ENCODE peak calls at places on chromosomes 3 and 15, in eight cellular contexts. One of them, this sample, is unnamed.

GRCh38 chr3:195892355-195893120 is 15.8 kb downstream of the TNK2 start:
- DNase-seq in coronary artery: no peak
- DNase-seq in natural killer cell: no peak
- DNase-seq in HFFc6: peak
- DNase-seq in H9: no peak
- DNase-seq in fibroblast of lung: peak
- DNase-seq in bronchial epithelial cell: no peak
- DNase-seq in AG10803: peak
- DNase-seq in this sample: no peak

GRCh38 chr3:23644099-23644498 is 161.7 kb upstream of the UBE2E1 start:
- DNase-seq in coronary artery: no peak
- DNase-seq in natural killer cell: no peak
- DNase-seq in HFFc6: no peak
- DNase-seq in H9: no peak
- DNase-seq in fibroblast of lung: no peak
- DNase-seq in bronchial epithelial cell: no peak
- DNase-seq in AG10803: no peak
- DNase-seq in this sample: no peak

GRCh38 chr15:29278436-29279099 is 8.9 kb upstream of the NSMCE3 start:
- DNase-seq in coronary artery: no peak
- DNase-seq in natural killer cell: no peak
- DNase-seq in HFFc6: peak
- DNase-seq in H9: no peak
- DNase-seq in fibroblast of lung: peak
- DNase-seq in bronchial epithelial cell: peak
- DNase-seq in AG10803: peak
- DNase-seq in this sample: no peak

GRCh38 chr15:86892774-86893449 is 813.2 kb downstream of the AGBL1 start:
- DNase-seq in coronary artery: no peak
- DNase-seq in natural killer cell: no peak
- DNase-seq in HFFc6: no peak
- DNase-seq in H9: no peak
- DNase-seq in fibroblast of lung: peak
- DNase-seq in bronchial epithelial cell: peak
- DNase-seq in AG10803: peak
- DNase-seq in this sample: no peak

GRCh38 chr3:193347507-193348501 is 30.7 kb downstream of the ATP13A5 start:
- DNase-seq in coronary artery: no peak
- DNase-seq in natural killer cell: no peak
- DNase-seq in HFFc6: no peak
- DNase-seq in H9: peak
- DNase-seq in fibroblast of lung: no peak
- DNase-seq in bronchial epithelial cell: peak
- DNase-seq in AG10803: no peak
- DNase-seq in this sample: no peak

GRCh38 chr3:128851601-128852000 is 27.8 kb upstream of the ACAD9 start:
- DNase-seq in coronary artery: no peak
- DNase-seq in natural killer cell: no peak
- DNase-seq in HFFc6: no peak
- DNase-seq in H9: no peak
- DNase-seq in fibroblast of lung: no peak
- DNase-seq in bronchial epithelial cell: no peak
- DNase-seq in AG10803: no peak
- DNase-seq in this sample: no peak

GRCh38 chr3:168025076-168025475 is 70.6 kb downstream of the GOLIM4 start:
- DNase-seq in coronary artery: no peak
- DNase-seq in natural killer cell: no peak
- DNase-seq in HFFc6: peak
- DNase-seq in H9: no peak
- DNase-seq in fibroblast of lung: peak
- DNase-seq in bronchial epithelial cell: peak
- DNase-seq in AG10803: peak
- DNase-seq in this sample: no peak

GRCh38 chr3:127780536-127781400 is 41.5 kb downstream of the MGLL start:
- DNase-seq in coronary artery: no peak
- DNase-seq in natural killer cell: no peak
- DNase-seq in HFFc6: no peak
- DNase-seq in H9: no peak
- DNase-seq in fibroblast of lung: no peak
- DNase-seq in bronchial epithelial cell: no peak
- DNase-seq in AG10803: peak
- DNase-seq in this sample: no peak

GRCh38 chr3:171982829-171983228 is 56.5 kb upstream of the FNDC3B start:
- DNase-seq in coronary artery: no peak
- DNase-seq in natural killer cell: no peak
- DNase-seq in HFFc6: peak
- DNase-seq in H9: no peak
- DNase-seq in fibroblast of lung: peak
- DNase-seq in bronchial epithelial cell: peak
- DNase-seq in AG10803: peak
- DNase-seq in this sample: no peak

GRCh38 chr3:171967932-171968678 is 71.3 kb upstream of the FNDC3B start:
- DNase-seq in coronary artery: no peak
- DNase-seq in natural killer cell: no peak
- DNase-seq in HFFc6: peak
- DNase-seq in H9: no peak
- DNase-seq in fibroblast of lung: peak
- DNase-seq in bronchial epithelial cell: no peak
- DNase-seq in AG10803: peak
- DNase-seq in this sample: no peak

GRCh38 chr3:101994386-101994785 is 145.1 kb downstream of the NFKBIZ start:
- DNase-seq in coronary artery: no peak
- DNase-seq in natural killer cell: no peak
- DNase-seq in HFFc6: no peak
- DNase-seq in H9: no peak
- DNase-seq in fibroblast of lung: no peak
- DNase-seq in bronchial epithelial cell: peak
- DNase-seq in AG10803: no peak
- DNase-seq in this sample: no peak

GRCh38 chr15:67783303-67783702 is 42.0 kb upstream of the SKOR1 start:
- DNase-seq in coronary artery: no peak
- DNase-seq in natural killer cell: peak
- DNase-seq in HFFc6: no peak
- DNase-seq in H9: no peak
- DNase-seq in fibroblast of lung: no peak
- DNase-seq in bronchial epithelial cell: no peak
- DNase-seq in AG10803: no peak
- DNase-seq in this sample: no peak

GRCh38 chr15:74417230-74417629 is 16.5 kb downstream of the SEMA7A start:
- DNase-seq in coronary artery: no peak
- DNase-seq in natural killer cell: no peak
- DNase-seq in HFFc6: peak
- DNase-seq in H9: no peak
- DNase-seq in fibroblast of lung: peak
- DNase-seq in bronchial epithelial cell: no peak
- DNase-seq in AG10803: peak
- DNase-seq in this sample: no peak

GRCh38 chr3:31106204-31106603 is 211.7 kb upstream of the GADL1 start:
- DNase-seq in coronary artery: no peak
- DNase-seq in natural killer cell: no peak
- DNase-seq in HFFc6: peak
- DNase-seq in H9: no peak
- DNase-seq in fibroblast of lung: peak
- DNase-seq in bronchial epithelial cell: peak
- DNase-seq in AG10803: peak
- DNase-seq in this sample: no peak

GRCh38 chr15:34292591-34292990 is 45.0 kb downstream of the SLC12A6 start:
- DNase-seq in coronary artery: no peak
- DNase-seq in natural killer cell: no peak
- DNase-seq in HFFc6: no peak
- DNase-seq in H9: no peak
- DNase-seq in fibroblast of lung: no peak
- DNase-seq in bronchial epithelial cell: no peak
- DNase-seq in AG10803: no peak
- DNase-seq in this sample: no peak

GRCh38 chr3:53161820-53162671 is 1.0 kb downstream of the PRKCD start:
- DNase-seq in coronary artery: peak
- DNase-seq in natural killer cell: peak
- DNase-seq in HFFc6: peak
- DNase-seq in H9: peak
- DNase-seq in fibroblast of lung: peak
- DNase-seq in bronchial epithelial cell: peak
- DNase-seq in AG10803: peak
- DNase-seq in this sample: peak

GRCh38 chr15:72229076-72229946 is 1.7 kb downstream of the PKM start:
- DNase-seq in coronary artery: no peak
- DNase-seq in natural killer cell: peak
- DNase-seq in HFFc6: no peak
- DNase-seq in H9: no peak
- DNase-seq in fibroblast of lung: peak
- DNase-seq in bronchial epithelial cell: peak
- DNase-seq in AG10803: peak
- DNase-seq in this sample: no peak

DNA sequence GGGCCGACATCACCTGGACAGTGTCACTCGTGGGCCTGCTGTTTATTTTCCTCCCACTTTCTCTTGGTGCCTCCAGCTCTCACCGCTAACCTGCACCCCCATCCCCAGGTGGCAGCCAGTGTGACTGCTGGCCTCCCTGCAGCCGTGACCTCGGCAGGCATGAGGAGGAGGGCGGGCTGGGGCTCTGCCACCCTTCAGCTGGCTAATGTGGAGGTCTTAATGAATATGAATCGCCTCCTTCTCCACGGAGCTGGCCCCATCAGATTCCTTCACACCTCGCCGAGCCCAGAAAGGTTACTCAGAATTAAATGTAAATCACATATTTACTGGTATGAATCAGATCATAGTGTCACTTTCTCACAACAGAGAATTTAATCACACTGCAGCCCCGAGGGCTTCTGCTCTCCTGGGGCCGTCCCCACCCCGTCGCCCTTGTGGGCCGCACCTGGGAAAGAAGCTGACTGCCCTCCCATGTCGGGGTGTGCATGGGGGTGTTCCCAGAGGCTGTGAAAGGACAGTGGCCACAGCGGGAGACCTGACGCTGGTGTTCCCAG is 171.1 kb upstream of the TLE3 start:
- DNase-seq in coronary artery: no peak
- DNase-seq in natural killer cell: no peak
- DNase-seq in HFFc6: no peak
- DNase-seq in H9: no peak
- DNase-seq in fibroblast of lung: peak
- DNase-seq in bronchial epithelial cell: no peak
- DNase-seq in AG10803: no peak
- DNase-seq in this sample: no peak
- TF ChIP-seq CTCF in coronary artery: no peak
- TF ChIP-seq CTCF in natural killer cell: no peak
- TF ChIP-seq CTCF in HFFc6: no peak
- TF ChIP-seq CTCF in H9: no peak
- TF ChIP-seq CTCF in fibroblast of lung: no peak
- TF ChIP-seq CTCF in bronchial epithelial cell: no peak
- TF ChIP-seq CTCF in AG10803: no peak
- TF ChIP-seq CTCF in this sample: no peak

GRCh38 chr3:55868347-55868746 is 381.2 kb upstream of the WNT5A start:
- DNase-seq in coronary artery: no peak
- DNase-seq in natural killer cell: no peak
- DNase-seq in HFFc6: no peak
- DNase-seq in H9: no peak
- DNase-seq in fibroblast of lung: no peak
- DNase-seq in bronchial epithelial cell: no peak
- DNase-seq in AG10803: no peak
- DNase-seq in this sample: no peak
- TF ChIP-seq CTCF in coronary artery: no peak
- TF ChIP-seq CTCF in natural killer cell: no peak
- TF ChIP-seq CTCF in HFFc6: no peak
- TF ChIP-seq CTCF in H9: peak
- TF ChIP-seq CTCF in fibroblast of lung: peak
- TF ChIP-seq CTCF in bronchial epithelial cell: no peak
- TF ChIP-seq CTCF in AG10803: no peak
- TF ChIP-seq CTCF in this sample: no peak

DNA sequence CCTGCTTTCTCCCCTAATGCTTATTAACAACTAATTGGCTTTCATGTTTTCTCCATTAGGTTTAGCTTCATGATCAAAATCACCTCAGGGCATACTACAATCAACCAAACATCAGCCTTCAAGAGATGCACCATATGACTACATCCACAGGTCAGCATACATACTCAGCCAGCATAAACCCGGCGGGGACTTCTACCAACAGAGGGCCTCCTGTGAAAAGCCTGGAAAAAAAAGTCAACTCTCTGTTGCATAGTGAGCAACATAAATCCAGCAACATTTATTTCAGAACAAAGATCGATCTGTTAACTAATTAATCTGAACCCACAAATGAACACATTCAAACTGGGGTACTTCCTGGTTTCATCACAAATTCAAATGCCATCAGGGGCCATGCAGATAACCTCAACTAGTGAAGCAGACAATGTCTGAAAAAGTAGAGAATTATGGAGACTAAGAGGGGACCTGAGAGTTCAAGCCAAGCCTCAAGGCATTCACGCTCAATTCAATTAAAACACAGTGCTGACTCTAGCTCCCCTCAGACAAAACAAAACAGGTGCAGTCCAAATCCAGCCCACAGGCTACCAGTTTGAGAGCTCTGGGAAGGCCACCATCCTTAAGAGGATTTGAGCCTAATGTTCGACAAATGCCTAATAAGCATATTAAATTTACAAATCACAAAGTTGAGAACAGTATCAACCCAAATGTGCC is 124.5 kb downstream of the MAGI1 start:
- DNase-seq in coronary artery: no peak
- DNase-seq in natural killer cell: no peak
- DNase-seq in HFFc6: peak
- DNase-seq in H9: no peak
- DNase-seq in fibroblast of lung: no peak
- DNase-seq in bronchial epithelial cell: no peak
- DNase-seq in AG10803: no peak
- DNase-seq in this sample: no peak
- TF ChIP-seq CTCF in coronary artery: no peak
- TF ChIP-seq CTCF in natural killer cell: no peak
- TF ChIP-seq CTCF in HFFc6: no peak
- TF ChIP-seq CTCF in H9: peak
- TF ChIP-seq CTCF in fibroblast of lung: peak
- TF ChIP-seq CTCF in bronchial epithelial cell: no peak
- TF ChIP-seq CTCF in AG10803: peak
- TF ChIP-seq CTCF in this sample: no peak

DNA sequence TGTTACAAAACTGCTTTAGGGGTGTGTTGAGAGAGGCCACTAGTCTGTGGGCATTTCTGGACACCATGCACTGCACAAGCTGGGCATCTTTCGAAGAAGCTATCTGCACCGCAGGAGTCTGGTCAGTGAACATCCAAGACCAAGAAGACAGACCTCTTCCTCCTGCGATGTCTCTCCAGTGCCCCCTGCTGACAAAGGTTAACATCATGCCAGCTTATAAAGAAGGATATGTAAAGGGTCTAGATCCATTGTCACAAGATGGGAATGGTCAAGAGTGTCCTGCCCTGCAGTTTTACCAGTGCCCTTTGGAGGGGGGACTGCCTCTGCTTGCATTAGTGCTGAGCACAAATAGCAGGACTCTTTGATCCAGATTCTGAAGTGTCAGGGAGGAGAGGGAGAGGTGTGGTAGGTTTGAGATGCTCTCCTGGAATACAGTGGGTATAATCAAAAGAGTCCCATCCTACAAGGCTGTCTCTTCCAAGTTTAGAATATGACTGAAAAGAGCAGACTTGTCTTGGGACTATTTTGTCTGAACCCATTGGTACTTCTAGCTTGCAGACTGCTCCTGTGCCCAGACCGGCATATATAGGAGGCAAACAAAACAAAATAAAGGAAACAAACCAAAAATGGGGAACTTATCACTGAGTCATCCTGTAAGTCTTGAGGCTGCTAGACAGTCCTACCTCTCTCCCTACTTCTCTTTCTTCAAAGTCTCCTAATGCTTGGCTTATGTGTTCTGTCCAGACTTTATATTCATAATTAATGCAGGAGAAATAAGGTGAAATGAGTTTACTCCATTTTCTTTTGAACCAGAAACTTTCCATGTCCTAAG is 266.5 kb downstream of the ZNF385D start:
- DNase-seq in coronary artery: no peak
- DNase-seq in natural killer cell: no peak
- DNase-seq in HFFc6: peak
- DNase-seq in H9: peak
- DNase-seq in fibroblast of lung: peak
- DNase-seq in bronchial epithelial cell: peak
- DNase-seq in AG10803: peak
- DNase-seq in this sample: no peak
- TF ChIP-seq CTCF in coronary artery: peak
- TF ChIP-seq CTCF in natural killer cell: no peak
- TF ChIP-seq CTCF in HFFc6: peak
- TF ChIP-seq CTCF in H9: peak
- TF ChIP-seq CTCF in fibroblast of lung: peak
- TF ChIP-seq CTCF in bronchial epithelial cell: peak
- TF ChIP-seq CTCF in AG10803: peak
- TF ChIP-seq CTCF in this sample: no peak

This sample was measured in CD14-positive monocyte.